ENCODE peak calls at places on chromosomes 1 and 21, in ten cellular contexts. T is osteocyte; L is body of pancreas; G is astrocyte; C is CD8-positive, alpha-beta T cell; W is WTC11; K is astrocyte of the spinal cord; U is stomach; A is psoas muscle; R is brain microvascular endothelial cell. B is an unnamed sample.

GRCh38 chr1:14968251-14968812 is 185.2 kb upstream of the TMEM51 start:
- DNase-seq in T (peak; percentile 92), L (no peak), G (peak; percentile 87), C (no peak), W (no peak), K (peak; percentile 90), U (no peak), A (peak; percentile 67), R (peak; percentile 69), B (no peak)

GRCh38 chr1:29577512-29577911 is 341.2 kb downstream of the PTPRU start:
- DNase-seq in T (no peak), L (no peak), G (no peak), C (no peak), W (peak; percentile 21), K (no peak), U (no peak), A (no peak), R (no peak), B (no peak)

GRCh38 chr1:5119496-5120234 is 465.3 kb downstream of the AJAP1 start:
- DNase-seq in T (peak; percentile 0), L (no peak), G (no peak), C (no peak), W (peak; percentile 16), K (no peak), U (no peak), A (no peak), R (no peak), B (no peak)

GRCh38 chr1:174652496-174653280 is 204.9 kb downstream of the GPR52 start:
- DNase-seq in T (no peak), L (no peak), G (no peak), C (no peak), W (peak; percentile 65), K (no peak), U (no peak), A (no peak), R (no peak), B (no peak)

GRCh38 chr1:206050655-206051235 is 2.2 kb upstream of the RHEX start:
- DNase-seq in T (no peak), L (no peak), G (no peak), C (no peak), W (no peak), K (no peak), U (no peak), A (no peak), R (no peak), B (no peak)

GRCh38 chr1:201490708-201491131 is 16.2 kb downstream of the CSRP1 start:
- DNase-seq in T (no peak), L (no peak), G (no peak), C (no peak), W (no peak), K (no peak), U (no peak), A (no peak), R (no peak), B (no peak)

GRCh38 chr1:108089482-108089881 is 110.7 kb downstream of the SLC25A24 start:
- DNase-seq in T (no peak), L (no peak), G (no peak), C (no peak), W (no peak), K (no peak), U (no peak), A (no peak), R (no peak), B (no peak)

GRCh38 chr1:46152021-46152420 is 19.6 kb upstream of the PIK3R3 start:
- DNase-seq in T (no peak), L (no peak), G (peak; percentile 92), C (no peak), W (no peak), K (peak; percentile 77), U (no peak), A (no peak), R (peak; percentile 60), B (no peak)

GRCh38 chr1:118711356-118711755 is 276.8 kb downstream of the TBX15 start:
- DNase-seq in T (no peak), L (no peak), G (no peak), C (no peak), W (no peak), K (no peak), U (no peak), A (no peak), R (no peak), B (no peak)

GRCh38 chr1:167492509-167492910 is 25.8 kb downstream of the CD247 start:
- DNase-seq in T (no peak), L (no peak), G (no peak), C (no peak), W (no peak), K (no peak), U (no peak), A (no peak), R (no peak), B (no peak)

GRCh38 chr1:226687476-226687875 is 51.6 kb downstream of the ITPKB start:
- DNase-seq in T (no peak), L (no peak), G (no peak), C (peak; percentile 35), W (no peak), K (no peak), U (no peak), A (no peak), R (no peak), B (no peak)
- TF ChIP-seq CTCF in T (no peak), L (peak; percentile 17), G (no peak), C (peak; percentile 65), W (no peak), K (no peak), U (no peak), A (peak; percentile 32), R (no peak), B (no peak)

GRCh38 chr21:41230530-41230929 is 62.6 kb downstream of the BACE2 start:
- DNase-seq in T (no peak), L (no peak), G (no peak), C (no peak), W (no peak), K (no peak), U (no peak), A (no peak), R (no peak), B (no peak)
- TF ChIP-seq CTCF in T (no peak), L (no peak), G (no peak), C (no peak), W (no peak), K (no peak), U (no peak), A (no peak), R (no peak), B (no peak)

GRCh38 chr1:150873521-150873920 is 2.9 kb downstream of the ARNT start:
- DNase-seq in T (no peak), L (no peak), G (no peak), C (no peak), W (no peak), K (no peak), U (no peak), A (no peak), R (no peak), B (no peak)
- TF ChIP-seq CTCF in T (no peak), L (no peak), G (no peak), C (no peak), W (no peak), K (no peak), U (no peak), A (no peak), R (no peak), B (no peak)

GRCh38 chr1:151189638-151190445 is at the start of gene VPS72:
- DNase-seq in T (peak; percentile 93), L (peak; percentile 80), G (peak; percentile 88), C (peak; percentile 58), W (peak; percentile 83), K (peak; percentile 90), U (peak; percentile 86), A (peak; percentile 91), R (peak; percentile 90), B (peak; percentile 92)
- TF ChIP-seq CTCF in T (no peak), L (peak; percentile 35), G (no peak), C (no peak), W (no peak), K (no peak), U (no peak), A (peak; percentile 26), R (no peak), B (no peak)

GRCh38 chr1:34292472-34292871 is 115.8 kb downstream of the C1orf94 start:
- DNase-seq in T (no peak), L (no peak), G (no peak), C (no peak), W (no peak), K (no peak), U (no peak), A (no peak), R (no peak), B (no peak)

GRCh38 chr1:34283142-34283541 is 106.4 kb downstream of the C1orf94 start:
- DNase-seq in T (peak; percentile 54), L (no peak), G (no peak), C (no peak), W (no peak), K (no peak), U (no peak), A (no peak), R (no peak), B (no peak)

GRCh38 chr1:34286547-34286946 is 109.8 kb downstream of the C1orf94 start:
- DNase-seq in T (no peak), L (no peak), G (no peak), C (no peak), W (no peak), K (no peak), U (no peak), A (no peak), R (no peak), B (no peak)
- TF ChIP-seq CTCF in T (no peak), L (no peak), G (no peak), C (no peak), W (no peak), K (no peak), U (no peak), A (no peak), R (no peak), B (no peak)